ENCODE peak calls at places on chromosomes 6 and 20, in four cellular contexts. One of them, this sample, is unnamed. For H3K27me3, the result is how much of the 10 kb centered on the place peaks cover.

GRCh38 chr20:64182146-64182865 is 18.1 kb downstream of the MYT1 start:
- DNase-seq in lower lobe of right lung: peak
- DNase-seq in esophagus squamous epithelium: no peak
- DNase-seq in SK-N-SH: no peak
- DNase-seq in this sample: no peak

GRCh38 chr20:57609086-57609841 is 11.0 kb downstream of the ZBP1 start:
- DNase-seq in lower lobe of right lung: peak
- DNase-seq in esophagus squamous epithelium: no peak
- DNase-seq in SK-N-SH: no peak
- DNase-seq in this sample: no peak

GRCh38 chr6:22442826-22443225 is 126.5 kb upstream of the HDGFL1 start:
- DNase-seq in lower lobe of right lung: no peak
- DNase-seq in esophagus squamous epithelium: no peak
- DNase-seq in SK-N-SH: no peak
- DNase-seq in this sample: no peak

GRCh38 chr6:47665112-47665511 is 33.3 kb upstream of the ADGRF4 start:
- DNase-seq in lower lobe of right lung: no peak
- DNase-seq in esophagus squamous epithelium: no peak
- DNase-seq in SK-N-SH: no peak
- DNase-seq in this sample: no peak

GRCh38 chr20:62808211-62808865 is 3.7 kb downstream of the OGFR start:
- DNase-seq in lower lobe of right lung: peak
- DNase-seq in esophagus squamous epithelium: no peak
- DNase-seq in SK-N-SH: peak
- DNase-seq in this sample: peak

GRCh38 chr20:62929051-62929538 is 2.8 kb upstream of the DIDO1 start:
- DNase-seq in lower lobe of right lung: peak
- DNase-seq in esophagus squamous epithelium: no peak
- DNase-seq in SK-N-SH: no peak
- DNase-seq in this sample: peak

GRCh38 chr6:143546599-143546998 is 35.1 kb upstream of the FUCA2 start:
- DNase-seq in lower lobe of right lung: no peak
- DNase-seq in esophagus squamous epithelium: no peak
- DNase-seq in SK-N-SH: no peak
- DNase-seq in this sample: no peak

GRCh38 chr6:7996538-7997225 is 67.5 kb downstream of the BLOC1S5 start:
- DNase-seq in lower lobe of right lung: no peak
- DNase-seq in esophagus squamous epithelium: no peak
- DNase-seq in SK-N-SH: peak
- DNase-seq in this sample: no peak

GRCh38 chr20:1816384-1817381 is 78.5 kb upstream of the SIRPA start:
- DNase-seq in lower lobe of right lung: no peak
- DNase-seq in esophagus squamous epithelium: no peak
- DNase-seq in SK-N-SH: no peak
- DNase-seq in this sample: peak

GRCh38 chr20:13736792-13737191 is 47.9 kb downstream of the ESF1 start:
- DNase-seq in lower lobe of right lung: no peak
- DNase-seq in esophagus squamous epithelium: no peak
- DNase-seq in SK-N-SH: no peak
- DNase-seq in this sample: no peak

GRCh38 chr6:112984899-112985298 is 637.8 kb downstream of the RFPL4B start:
- DNase-seq in lower lobe of right lung: no peak
- DNase-seq in esophagus squamous epithelium: no peak
- DNase-seq in SK-N-SH: no peak
- DNase-seq in this sample: no peak

GRCh38 chr6:41901882-41902519 is 6.8 kb upstream of the USP49 start:
- DNase-seq in lower lobe of right lung: no peak
- DNase-seq in esophagus squamous epithelium: no peak
- DNase-seq in SK-N-SH: no peak
- DNase-seq in this sample: peak

GRCh38 chr20:12902992-12903391 is 105.8 kb upstream of the SPTLC3 start:
- DNase-seq in lower lobe of right lung: no peak
- DNase-seq in esophagus squamous epithelium: no peak
- DNase-seq in SK-N-SH: no peak
- DNase-seq in this sample: no peak

GRCh38 chr20:54766483-54766882 is 291.1 kb downstream of the DOK5 start:
- DNase-seq in lower lobe of right lung: no peak
- DNase-seq in esophagus squamous epithelium: no peak
- DNase-seq in SK-N-SH: no peak
- DNase-seq in this sample: no peak

GRCh38 chr20:51013577-51014330 is 9.2 kb downstream of the KCNG1 start:
- DNase-seq in lower lobe of right lung: no peak
- DNase-seq in esophagus squamous epithelium: no peak
- DNase-seq in SK-N-SH: no peak
- DNase-seq in this sample: no peak
- H3K27me3 ChIP-seq in lower lobe of right lung: under half
- H3K27me3 ChIP-seq in esophagus squamous epithelium: under half
- H3K27me3 ChIP-seq in SK-N-SH: under half
- H3K27me3 ChIP-seq in this sample: under half

GRCh38 chr20:3749689-3750639 is 17.5 kb downstream of the HSPA12B start:
- DNase-seq in lower lobe of right lung: peak
- DNase-seq in esophagus squamous epithelium: no peak
- DNase-seq in SK-N-SH: peak
- DNase-seq in this sample: peak
- H3K27me3 ChIP-seq in lower lobe of right lung: under half
- H3K27me3 ChIP-seq in esophagus squamous epithelium: under half
- H3K27me3 ChIP-seq in SK-N-SH: under half
- H3K27me3 ChIP-seq in this sample: half or more

GRCh38 chr20:701401-702129 is 26.0 kb upstream of the SCRT2 start:
- DNase-seq in lower lobe of right lung: no peak
- DNase-seq in esophagus squamous epithelium: no peak
- DNase-seq in SK-N-SH: no peak
- DNase-seq in this sample: no peak

GRCh38 chr20:703426-703825 is 27.8 kb upstream of the SCRT2 start:
- DNase-seq in lower lobe of right lung: no peak
- DNase-seq in esophagus squamous epithelium: no peak
- DNase-seq in SK-N-SH: no peak
- DNase-seq in this sample: no peak

GRCh38 chr20:706366-706885 is 30.8 kb upstream of the SCRT2 start:
- DNase-seq in lower lobe of right lung: no peak
- DNase-seq in esophagus squamous epithelium: no peak
- DNase-seq in SK-N-SH: no peak
- DNase-seq in this sample: no peak

GRCh38 chr20:699811-700338 is 24.3 kb upstream of the SCRT2 start:
- DNase-seq in lower lobe of right lung: no peak
- DNase-seq in esophagus squamous epithelium: no peak
- DNase-seq in SK-N-SH: peak
- DNase-seq in this sample: peak

GRCh38 chr20:703010-703409 is 27.4 kb upstream of the SCRT2 start:
- DNase-seq in lower lobe of right lung: no peak
- DNase-seq in esophagus squamous epithelium: no peak
- DNase-seq in SK-N-SH: no peak
- DNase-seq in this sample: no peak
- H3K27me3 ChIP-seq in lower lobe of right lung: under half
- H3K27me3 ChIP-seq in esophagus squamous epithelium: under half
- H3K27me3 ChIP-seq in SK-N-SH: under half
- H3K27me3 ChIP-seq in this sample: under half

GRCh38 chr20:46423882-46424482 is 17.6 kb upstream of the ELMO2 start:
- DNase-seq in lower lobe of right lung: no peak
- DNase-seq in esophagus squamous epithelium: no peak
- DNase-seq in SK-N-SH: no peak
- DNase-seq in this sample: no peak
- H3K27me3 ChIP-seq in lower lobe of right lung: under half
- H3K27me3 ChIP-seq in esophagus squamous epithelium: under half
- H3K27me3 ChIP-seq in SK-N-SH: under half
- H3K27me3 ChIP-seq in this sample: under half

GRCh38 chr6:156175433-156175832 is 601.7 kb upstream of the ARID1B start:
- DNase-seq in lower lobe of right lung: no peak
- DNase-seq in esophagus squamous epithelium: no peak
- DNase-seq in SK-N-SH: no peak
- DNase-seq in this sample: no peak
- H3K27me3 ChIP-seq in lower lobe of right lung: under half
- H3K27me3 ChIP-seq in esophagus squamous epithelium: under half
- H3K27me3 ChIP-seq in SK-N-SH: under half
- H3K27me3 ChIP-seq in this sample: under half

GRCh38 chr20:59221881-59222238 is 58.2 kb downstream of the ZNF831 start:
- DNase-seq in lower lobe of right lung: no peak
- DNase-seq in esophagus squamous epithelium: no peak
- DNase-seq in SK-N-SH: no peak
- DNase-seq in this sample: no peak
- H3K27me3 ChIP-seq in lower lobe of right lung: under half
- H3K27me3 ChIP-seq in esophagus squamous epithelium: under half
- H3K27me3 ChIP-seq in SK-N-SH: under half
- H3K27me3 ChIP-seq in this sample: under half

This sample was measured in cardiac muscle cell.